ENCODE peak calls at places on chromosomes 5 and 9, in five cellular contexts. One of them, this sample, is unnamed.

GRCh38 chr5:169534311-169534880 is 49.2 kb upstream of the SPDL1 start:
- DNase-seq in GM20000: no peak
- DNase-seq in thyroid gland: no peak
- DNase-seq in GM10248: no peak
- DNase-seq in natural killer cell: no peak
- DNase-seq in this sample: no peak

GRCh38 chr5:111757582-111758283 is 739 bp upstream of the NREP start:
- DNase-seq in thyroid gland: peak
- DNase-seq in GM20000: peak
- DNase-seq in natural killer cell: peak
- DNase-seq in GM10248: peak
- DNase-seq in this sample: peak

GRCh38 chr9:101311759-101312420 is 72.9 kb downstream of the BAAT start:
- DNase-seq in natural killer cell: no peak
- DNase-seq in GM20000: peak
- DNase-seq in GM10248: peak
- DNase-seq in thyroid gland: no peak
- DNase-seq in this sample: peak

GRCh38 chr9:75140261-75140660 is 51.9 kb downstream of the OSTF1 start:
- DNase-seq in thyroid gland: no peak
- DNase-seq in natural killer cell: no peak
- DNase-seq in GM20000: no peak
- DNase-seq in GM10248: no peak
- DNase-seq in this sample: no peak

GRCh38 chr9:114093031-114093471 is 6.0 kb downstream of the KIF12 start:
- DNase-seq in GM20000: no peak
- DNase-seq in thyroid gland: no peak
- DNase-seq in natural killer cell: no peak
- DNase-seq in GM10248: no peak
- DNase-seq in this sample: no peak

GRCh38 chr5:115586525-115587146 is 15.6 kb downstream of the TICAM2 start:
- DNase-seq in thyroid gland: no peak
- DNase-seq in natural killer cell: no peak
- DNase-seq in GM10248: no peak
- DNase-seq in GM20000: peak
- DNase-seq in this sample: peak

GRCh38 chr9:89022902-89023301 is 31.6 kb downstream of the S1PR3 start:
- DNase-seq in natural killer cell: no peak
- DNase-seq in GM20000: no peak
- DNase-seq in thyroid gland: peak
- DNase-seq in GM10248: no peak
- DNase-seq in this sample: no peak

GRCh38 chr5:10479226-10479721 is 37.6 kb downstream of the ROPN1L start:
- DNase-seq in thyroid gland: peak
- DNase-seq in GM20000: no peak
- DNase-seq in GM10248: no peak
- DNase-seq in natural killer cell: no peak
- DNase-seq in this sample: no peak

GRCh38 chr5:168853972-168854371 is 274.8 kb upstream of the PANK3 start:
- DNase-seq in thyroid gland: no peak
- DNase-seq in natural killer cell: no peak
- DNase-seq in GM20000: no peak
- DNase-seq in GM10248: no peak
- DNase-seq in this sample: no peak

GRCh38 chr9:9352877-9353481 is 1259.8 kb downstream of the PTPRD start:
- DNase-seq in GM20000: no peak
- DNase-seq in GM10248: no peak
- DNase-seq in natural killer cell: no peak
- DNase-seq in thyroid gland: peak
- DNase-seq in this sample: peak

GRCh38 chr5:149422429-149423286 is 43.6 kb upstream of the IL17B start:
- DNase-seq in GM10248: no peak
- DNase-seq in GM20000: no peak
- DNase-seq in thyroid gland: no peak
- DNase-seq in natural killer cell: no peak
- DNase-seq in this sample: no peak

GRCh38 chr9:36925033-36925432 is 109.0 kb downstream of the PAX5 start:
- DNase-seq in GM10248: no peak
- DNase-seq in thyroid gland: no peak
- DNase-seq in GM20000: no peak
- DNase-seq in natural killer cell: no peak
- DNase-seq in this sample: no peak

GRCh38 chr5:120874463-120874862 is 410.4 kb downstream of the PRR16 start:
- DNase-seq in thyroid gland: no peak
- DNase-seq in GM10248: no peak
- DNase-seq in natural killer cell: no peak
- DNase-seq in GM20000: no peak
- DNase-seq in this sample: no peak

GRCh38 chr5:30325795-30326194 is 867.7 kb upstream of the CDH6 start:
- DNase-seq in natural killer cell: no peak
- DNase-seq in GM20000: no peak
- DNase-seq in GM10248: no peak
- DNase-seq in thyroid gland: no peak
- DNase-seq in this sample: no peak

GRCh38 chr5:144691936-144692335 is 521.3 kb downstream of the KCTD16 start:
- DNase-seq in thyroid gland: no peak
- DNase-seq in natural killer cell: no peak
- DNase-seq in GM20000: no peak
- DNase-seq in GM10248: no peak
- DNase-seq in this sample: no peak

GRCh38 chr5:136174021-136174659 is 18.8 kb downstream of the SMIM32 start:
- DNase-seq in GM20000: peak
- DNase-seq in natural killer cell: no peak
- DNase-seq in thyroid gland: no peak
- DNase-seq in GM10248: peak
- DNase-seq in this sample: peak

GRCh38 chr5:72138943-72139467 is 31.7 kb downstream of the MAP1B start:
- DNase-seq in GM10248: no peak
- DNase-seq in natural killer cell: no peak
- DNase-seq in GM20000: no peak
- DNase-seq in thyroid gland: no peak
- DNase-seq in this sample: no peak

GRCh38 chr5:102713682-102714231 is 41.3 kb upstream of the PAM start:
- DNase-seq in natural killer cell: no peak
- DNase-seq in thyroid gland: no peak
- DNase-seq in GM10248: no peak
- DNase-seq in GM20000: peak
- DNase-seq in this sample: no peak

GRCh38 chr9:116700279-116700678 is 13.2 kb downstream of the TRIM32 start:
- DNase-seq in natural killer cell: no peak
- DNase-seq in GM10248: no peak
- DNase-seq in thyroid gland: no peak
- DNase-seq in GM20000: no peak
- DNase-seq in this sample: no peak

GRCh38 chr9:81080900-81081299 is 608.4 kb downstream of the TLE1 start:
- DNase-seq in natural killer cell: no peak
- DNase-seq in thyroid gland: no peak
- DNase-seq in GM10248: no peak
- DNase-seq in GM20000: no peak
- DNase-seq in this sample: no peak

GRCh38 chr5:145218019-145218418 is 617.1 kb downstream of the PRELID2 start:
- DNase-seq in GM20000: no peak
- DNase-seq in natural killer cell: no peak
- DNase-seq in thyroid gland: no peak
- DNase-seq in GM10248: no peak
- DNase-seq in this sample: no peak

GRCh38 chr9:126439402-126439765 is 112.8 kb downstream of the MVB12B start:
- DNase-seq in GM20000: no peak
- DNase-seq in natural killer cell: no peak
- DNase-seq in GM10248: no peak
- DNase-seq in thyroid gland: no peak
- DNase-seq in this sample: no peak

GRCh38 chr9:136644343-136644592 is 18.4 kb upstream of the EGFL7 start:
- DNase-seq in thyroid gland: peak
- DNase-seq in GM20000: no peak
- DNase-seq in natural killer cell: no peak
- DNase-seq in GM10248: no peak
- DNase-seq in this sample: no peak

GRCh38 chr9:68597362-68597997 is 56.8 kb upstream of the TMEM252 start:
- DNase-seq in GM20000: no peak
- DNase-seq in thyroid gland: no peak
- DNase-seq in GM10248: no peak
- DNase-seq in natural killer cell: no peak
- DNase-seq in this sample: peak

GRCh38 chr5:88235828-88236227 is 32.8 kb downstream of the TMEM161B start:
- DNase-seq in GM10248: no peak
- DNase-seq in thyroid gland: no peak
- DNase-seq in GM20000: no peak
- DNase-seq in natural killer cell: no peak
- DNase-seq in this sample: no peak

GRCh38 chr9:87039809-87040392 is 92.6 kb upstream of the GAS1 start:
- DNase-seq in GM10248: no peak
- DNase-seq in GM20000: no peak
- DNase-seq in natural killer cell: no peak
- DNase-seq in thyroid gland: no peak
- DNase-seq in this sample: no peak

GRCh38 chr9:136484153-136485048 is 1.6 kb upstream of the SEC16A start:
- DNase-seq in natural killer cell: peak
- DNase-seq in GM20000: no peak
- DNase-seq in GM10248: no peak
- DNase-seq in thyroid gland: peak
- DNase-seq in this sample: no peak

This sample was measured in OCI-LY7.